ENCODE peak calls at places on chromosomes 13 and 19, in six cellular contexts. K is BJ, O is activated T-helper 1 cell treated with Interleukin-2 at 50 U/mL for 16 hours, S is KG1, G is H9, F is ELF-1. V is an unnamed sample.
A peak's percentile ranks its signal among the peaks of the same experiment; 100 is the strongest.

GRCh38 chr19:40584007-40584406 is 7.3 kb downstream of the SHKBP1 start:
- DNase-seq in K (no peak), F (no peak), O (no peak), G (no peak), S (no peak), V (no peak)

GRCh38 chr13:112686987-112687386 is 2.9 kb upstream of the ATP11A start:
- DNase-seq in F (no peak), S (no peak), O (no peak), G (peak; percentile 21), K (no peak), V (no peak)

GRCh38 chr13:21079761-21080730 is 18.7 kb upstream of the LATS2 start:
- DNase-seq in O (no peak), G (no peak), F (peak; percentile 20), K (peak; percentile 73), S (no peak), V (no peak)

GRCh38 chr13:46896346-46897138 is at the start of gene HTR2A:
- DNase-seq in S (no peak), K (no peak), G (no peak), O (no peak), F (no peak), V (no peak)

GRCh38 chr19:55392820-55393219 is 7.1 kb downstream of the RPL28 start:
- DNase-seq in G (no peak), F (peak; percentile 59), K (no peak), S (no peak), O (no peak), V (no peak)

GRCh38 chr19:55838251-55838650 is 1.9 kb downstream of the NLRP4 start:
- DNase-seq in S (no peak), K (no peak), O (no peak), F (no peak), G (no peak), V (no peak)

GRCh38 chr19:48991823-48992570 is 1.1 kb downstream of the GYS1 start:
- DNase-seq in S (no peak), G (peak; percentile 51), F (peak; percentile 77), K (no peak), O (no peak), V (no peak)

GRCh38 chr13:111925146-111925875 is 141.6 kb upstream of the SOX1 start:
- DNase-seq in S (no peak), O (no peak), F (no peak), G (peak; percentile 15), K (no peak), V (no peak)

GRCh38 chr13:24654741-24655140 is 25.5 kb upstream of the ATP12A start:
- DNase-seq in O (no peak), G (no peak), S (no peak), K (no peak), F (no peak), V (no peak)

GRCh38 chr19:54707932-54708331 is 16.3 kb upstream of the KIR3DL3 start:
- DNase-seq in G (no peak), K (no peak), F (no peak), S (no peak), O (no peak), V (no peak)

GRCh38 chr13:113397606-113398425 is 33.9 kb upstream of the GRTP1 start:
- DNase-seq in O (no peak), K (no peak), S (no peak), G (peak; percentile 25), F (peak; percentile 31), V (no peak)

GRCh38 chr13:43307921-43308433 is 284.6 kb downstream of the DNAJC15 start:
- DNase-seq in O (no peak), S (peak; percentile 45), G (no peak), K (peak; percentile 63), F (no peak), V (peak; percentile 13)

GRCh38 chr13:50127017-50127725 is 111.9 kb downstream of the KCNRG start:
- DNase-seq in G (peak; percentile 58), F (peak; percentile 64), S (no peak), K (no peak), O (no peak), V (no peak)

GRCh38 chr13:113187263-113187669 is 21.2 kb downstream of the PCID2 start:
- DNase-seq in F (peak; percentile 63), K (peak; percentile 99), S (no peak), O (no peak), G (no peak), V (no peak)

GRCh38 chr19:12786149-12786870 is 5.0 kb upstream of the JUNB start:
- DNase-seq in S (peak; percentile 43), F (no peak), O (no peak), G (no peak), K (no peak), V (no peak)

GRCh38 chr19:49231804-49232203 is 74.2 kb downstream of the TRPM4 start:
- DNase-seq in O (no peak), G (no peak), K (no peak), S (no peak), F (no peak), V (peak; percentile 36)

GRCh38 chr19:13817018-13817614 is 21.9 kb downstream of the ZSWIM4 start:
- DNase-seq in S (no peak), K (no peak), F (no peak), O (no peak), G (peak; percentile 99), V (no peak)

GRCh38 chr13:94842901-94843300 is 130.6 kb upstream of the SOX21 start:
- DNase-seq in G (no peak), F (no peak), K (no peak), O (no peak), S (no peak), V (no peak)

GRCh38 chr19:47491358-47492136 is 7.5 kb upstream of the KPTN start:
- DNase-seq in K (no peak), S (no peak), G (no peak), F (no peak), O (no peak), V (no peak)

GRCh38 chr19:50152578-50152977 is 10.5 kb downstream of the IZUMO2 start:
- DNase-seq in O (no peak), S (no peak), K (no peak), G (no peak), F (no peak), V (no peak)

GRCh38 chr13:76210262-76210661 is 574.1 kb downstream of the LMO7 start:
- DNase-seq in S (no peak), K (no peak), G (no peak), O (no peak), F (no peak), V (no peak)

GRCh38 chr19:36686365-36687213 is 823 bp upstream of the ZNF567 start:
- DNase-seq in K (no peak), O (no peak), G (no peak), S (no peak), F (peak; percentile 17), V (no peak)

GRCh38 chr13:26784704-26785639 is 24.4 kb upstream of the GPR12 start:
- DNase-seq in O (no peak), K (no peak), F (peak; percentile 17), G (peak; percentile 62), S (peak; percentile 9), V (no peak)

GRCh38 chr19:51020988-51021651 is 1.6 kb upstream of the KLK10 start:
- DNase-seq in G (no peak), S (peak; percentile 26), O (no peak), F (peak; percentile 40), K (no peak), V (no peak)

GRCh38 chr13:90070837-90071525 is 1276.5 kb upstream of the MIR17HG start:
- DNase-seq in O (no peak), F (no peak), G (no peak), S (no peak), K (no peak), V (no peak)

GRCh38 chr19:57052102-57052501 is 67.7 kb upstream of the USP29 start:
- DNase-seq in O (no peak), S (no peak), G (no peak), F (no peak), K (no peak), V (no peak)

GRCh38 chr19:2722541-2723344 is 1.6 kb upstream of the DIRAS1 start:
- DNase-seq in F (no peak), G (no peak), S (no peak), K (peak; percentile 33), O (no peak), V (peak; percentile 27)

GRCh38 chr13:20182231-20182846 is 10.4 kb downstream of the GJB2 start:
- DNase-seq in F (peak; percentile 75), O (no peak), G (peak; percentile 66), S (no peak), K (no peak), V (peak; percentile 47)

GRCh38 chr19:40366697-40367561 is 18.4 kb downstream of the PLD3 start:
- DNase-seq in S (no peak), G (peak; percentile 77), F (peak; percentile 95), K (no peak), O (no peak), V (no peak)

GRCh38 chr13:101751488-101751887 is 299.0 kb downstream of the ITGBL1 start:
- DNase-seq in K (peak; percentile 11), G (no peak), S (no peak), O (no peak), F (peak; percentile 53), V (no peak)

GRCh38 chr13:73934215-73934623 is 200.0 kb downstream of the KLF12 start:
- DNase-seq in G (no peak), S (no peak), F (no peak), O (no peak), K (no peak), V (no peak)

GRCh38 chr13:113732176-113732960 is 26.7 kb upstream of the TMEM255B start:
- DNase-seq in S (no peak), O (no peak), K (no peak), F (no peak), G (no peak), V (no peak)

GRCh38 chr13:46475586-46475991 is 77.4 kb upstream of the LRCH1 start:
- DNase-seq in O (no peak), G (no peak), K (no peak), F (no peak), S (no peak), V (no peak)

GRCh38 chr13:38223093-38223492 is 126.6 kb upstream of the UFM1 start:
- DNase-seq in G (no peak), S (no peak), O (no peak), K (no peak), F (peak; percentile 10), V (no peak)

V was measured in GM12892.